ENCODE peak calls at places on chromosomes 13 and 19, in six cellular contexts. L is EL; H is SHP77; N is PC-3; O is stimulated activated effector memory CD8-positive, alpha-beta T cell treated with anti-CD3 and anti-CD28 coated beads, Interleukin-12 subunit alpha, Interleukin-12 subunit beta, amount 100 ng/mL, for 72 hours; K is glutamatergic neuron. T is an unnamed sample.

GRCh38 chr13:23147827-23148226 is 33.0 kb upstream of the SGCG start:
- DNase-seq in N (no peak), L (no peak), H (no peak), K (no peak), O (no peak), T (peak; percentile 35)

GRCh38 chr19:18832331-18833140 is 777 bp downstream of the UPF1 start:
- DNase-seq in L (peak; percentile 38), H (no peak), K (peak; percentile 47), O (peak; percentile 72), N (peak; percentile 16), T (peak; percentile 44)

GRCh38 chr13:113493315-113493951 is 2.9 kb upstream of the DCUN1D2 start:
- DNase-seq in L (peak; percentile 91), H (peak; percentile 77), O (no peak), K (no peak), N (peak; percentile 92), T (no peak)

GRCh38 chr19:16627194-16627927 is 643 bp downstream of the MED26 start:
- DNase-seq in N (no peak), L (peak; percentile 15), O (peak; percentile 66), K (peak; percentile 20), H (no peak), T (no peak)

GRCh38 chr13:84400711-84401110 is 518.4 kb upstream of the SLITRK1 start:
- DNase-seq in L (peak; percentile 89), K (no peak), O (no peak), N (peak; percentile 74), H (no peak), T (no peak)

GRCh38 chr13:40096357-40096911 is 441.0 kb downstream of the COG6 start:
- DNase-seq in L (no peak), N (no peak), K (no peak), H (no peak), O (no peak), T (no peak)

GRCh38 chr13:37735293-37735692 is 134.3 kb downstream of the TRPC4 start:
- DNase-seq in N (no peak), H (no peak), K (no peak), L (no peak), O (no peak), T (no peak)

GRCh38 chr13:50224534-50224933 is 209.3 kb downstream of the KCNRG start:
- DNase-seq in O (no peak), K (no peak), N (peak; percentile 65), H (no peak), L (peak; percentile 29), T (no peak)

GRCh38 chr19:14516048-14516534 is 2.1 kb downstream of the DNAJB1 start:
- DNase-seq in K (no peak), H (no peak), L (no peak), N (peak; percentile 60), O (no peak), T (no peak)

GRCh38 chr13:51323824-51324511 is 15.5 kb upstream of the SERPINE3 start:
- DNase-seq in H (no peak), N (no peak), O (no peak), L (no peak), K (no peak), T (no peak)

GRCh38 chr13:76314495-76314894 is 571.7 kb downstream of the KCTD12 start:
- DNase-seq in N (no peak), H (no peak), K (no peak), L (no peak), O (no peak), T (no peak)

GRCh38 chr19:3683866-3684816 is 16.1 kb downstream of the PIP5K1C start:
- DNase-seq in L (peak; percentile 91), K (peak; percentile 89), N (no peak), H (no peak), O (no peak), T (no peak)

GRCh38 chr19:12543855-12544254 is 7.4 kb downstream of the ZNF564 start:
- DNase-seq in H (no peak), N (no peak), L (no peak), K (no peak), O (no peak), T (no peak)